ENCODE peak calls at places on chromosomes 1 and 21, in nine cellular contexts. I is caudate nucleus; E is naive thymus-derived CD4-positive, alpha-beta T cell; K is left ventricle myocardium inferior; T is stimulated activated CD8-positive, alpha-beta memory T cell treated with anti-CD3 and anti-CD28 coated beads, Interleukin-15, amount 100 ng/mL, for 1 hour; S is NB4; Y is CD4-positive, alpha-beta T cell; L is endothelial cell; Q is stimulated activated CD4-positive, alpha-beta T cell treated with anti-CD3 and anti-CD28 coated beads, Interleukin-1b, Interleukin-23, amount 100 ng/mL, for 1 hour. R is an unnamed sample.

GRCh38 chr21:17679002-17679600 is 66.4 kb upstream of the BTG3 start:
- DNase-seq in I (no peak), E (no peak), K (no peak), T (no peak), S (peak), Y (no peak), L (no peak), Q (no peak), R (peak)

GRCh38 chr1:173474097-173474779 is 2.9 kb upstream of the PRDX6 start:
- DNase-seq in I (no peak), E (no peak), K (no peak), T (no peak), S (no peak), Y (no peak), L (no peak), Q (no peak), R (no peak)

GRCh38 chr1:164560076-164560475 is 1.1 kb downstream of the PBX1 start:
- DNase-seq in I (no peak), E (no peak), K (no peak), T (no peak), S (no peak), Y (no peak), L (no peak), Q (no peak), R (peak)

GRCh38 chr21:18204931-18205330 is 39.7 kb upstream of the CHODL start:
- DNase-seq in I (no peak), E (no peak), K (no peak), T (no peak), S (peak), Y (no peak), L (no peak), Q (no peak), R (no peak)

GRCh38 chr1:244276646-244277045 is 175.1 kb downstream of the ADSS2 start:
- DNase-seq in I (no peak), E (no peak), K (no peak), T (no peak), S (no peak), Y (no peak), L (no peak), Q (no peak), R (no peak)

GRCh38 chr1:71850515-71850914 is 431.8 kb downstream of the NEGR1 start:
- DNase-seq in I (no peak), E (no peak), K (no peak), T (no peak), S (no peak), Y (no peak), L (no peak), Q (no peak), R (no peak)

GRCh38 chr1:24764439-24764838 is 19.2 kb downstream of the CLIC4 start:
- DNase-seq in I (no peak), E (no peak), K (no peak), T (no peak), S (no peak), Y (no peak), L (no peak), Q (no peak), R (no peak)

GRCh38 chr1:33692216-33693188 is 171.4 kb upstream of the HMGB4 start:
- DNase-seq in I (no peak), E (no peak), K (no peak), T (no peak), S (peak), Y (no peak), L (no peak), Q (no peak), R (no peak)

GRCh38 chr1:92488832-92489231 is 2.1 kb upstream of the GFI1 start:
- DNase-seq in I (no peak), E (no peak), K (no peak), T (no peak), S (no peak), Y (no peak), L (no peak), Q (no peak), R (no peak)

GRCh38 chr1:67429528-67430357 is 459 bp downstream of the SERBP1 start:
- DNase-seq in I (peak), E (no peak), K (peak), T (no peak), S (peak), Y (no peak), L (peak), Q (peak), R (peak)

R was measured in ELR.